ENCODE peak calls at places on chromosomes 11 and 22, in nine cellular contexts. D is SK-N-SH, J is HFF-Myc, H is hepatocyte, Z is GM20000, A is GM13976, C is fibroblast of lung, T is heart right ventricle, R is gastrocnemius medialis. Y is an unnamed sample.

GRCh38 chr22:24503851-24504170 is 8.7 kb downstream of the UPB1 start:
- DNase-seq in A (no peak), Z (no peak), J (no peak), T (no peak), C (no peak), R (no peak), H (no peak), D (no peak), Y (peak)

GRCh38 chr11:75760710-75761493 is 7.7 kb upstream of the DGAT2 start:
- DNase-seq in H (no peak), C (peak), A (no peak), D (no peak), R (no peak), Z (no peak), J (no peak), T (no peak), Y (no peak)

GRCh38 chr11:35602160-35602793 is 16.0 kb upstream of the FJX1 start:
- DNase-seq in T (no peak), R (no peak), H (peak), A (no peak), C (no peak), J (no peak), D (no peak), Z (no peak), Y (no peak)

GRCh38 chr22:44406581-44407403 is 91.2 kb downstream of the RTL6 start:
- DNase-seq in R (no peak), T (no peak), J (no peak), A (no peak), Z (no peak), D (no peak), H (peak), C (peak), Y (peak)

GRCh38 chr22:27597703-27598444 is 203.7 kb downstream of the MN1 start:
- DNase-seq in R (no peak), D (no peak), T (no peak), H (no peak), J (no peak), C (no peak), A (no peak), Z (no peak), Y (no peak)

GRCh38 chr11:104653011-104653806 is 245.1 kb downstream of the CASP12 start:
- DNase-seq in A (no peak), T (no peak), R (no peak), D (peak), H (no peak), Z (no peak), C (peak), J (no peak), Y (no peak)

GRCh38 chr11:44779736-44780520 is 53.2 kb downstream of the TSPAN18 start:
- DNase-seq in A (no peak), J (no peak), Z (no peak), T (no peak), C (no peak), R (no peak), D (no peak), H (no peak), Y (no peak)

GRCh38 chr11:14826580-14826979 is 65.5 kb downstream of the CYP2R1 start:
- DNase-seq in R (no peak), Z (no peak), D (no peak), H (no peak), C (no peak), T (no peak), A (no peak), J (no peak), Y (no peak)

GRCh38 chr22:22855617-22856308 is 31.9 kb upstream of the IGLL5 start:
- DNase-seq in A (peak), Z (peak), R (no peak), C (no peak), J (no peak), T (no peak), D (peak), H (peak), Y (no peak)

GRCh38 chr22:38824587-38824986 is 19.2 kb downstream of the NPTXR start:
- DNase-seq in A (peak), J (peak), D (no peak), H (peak), C (peak), Z (peak), T (peak), R (no peak), Y (peak)

GRCh38 chr11:44277097-44278090 is 32.5 kb downstream of the ALX4 start:
- DNase-seq in A (no peak), H (no peak), R (no peak), T (no peak), Z (no peak), J (no peak), C (no peak), D (no peak), Y (peak)

GRCh38 chr11:66891849-66892660 is 35.2 kb downstream of the LRFN4 start:
- DNase-seq in A (peak), Z (peak), J (peak), R (peak), D (no peak), H (peak), T (no peak), C (peak), Y (no peak)

GRCh38 chr22:23272371-23272770 is 92.1 kb downstream of the BCR start:
- DNase-seq in Z (no peak), A (no peak), J (no peak), R (no peak), H (no peak), D (no peak), T (no peak), C (no peak), Y (no peak)

GRCh38 chr11:11842426-11843008 is 745 bp downstream of the USP47 start:
- DNase-seq in C (peak), H (peak), A (peak), R (peak), D (peak), J (peak), T (peak), Z (peak), Y (no peak)

GRCh38 chr11:44954051-44954906 is 3.6 kb upstream of the TP53I11 start:
- DNase-seq in T (no peak), D (no peak), R (no peak), A (no peak), C (no peak), H (no peak), Z (no peak), J (no peak), Y (no peak)

GRCh38 chr11:121391914-121392313 is 60.2 kb upstream of the SORL1 start:
- DNase-seq in C (no peak), T (no peak), R (no peak), H (peak), J (no peak), A (no peak), D (no peak), Z (no peak), Y (no peak)

GRCh38 chr11:48272551-48273080 is 9.0 kb downstream of the OR4X1 start:
- DNase-seq in A (no peak), R (no peak), D (no peak), T (no peak), H (no peak), J (no peak), Z (no peak), C (no peak), Y (no peak)

GRCh38 chr11:75328426-75329277 is 22.8 kb downstream of the ARRB1 start:
- DNase-seq in D (peak), A (peak), C (peak), J (peak), H (peak), T (peak), R (no peak), Z (no peak), Y (peak)

GRCh38 chr11:30666817-30667216 is 80.7 kb upstream of the MPPED2 start:
- DNase-seq in R (no peak), A (peak), D (no peak), J (no peak), T (no peak), C (no peak), Z (peak), H (no peak), Y (no peak)

GRCh38 chr22:50059185-50059880 is 1.2 kb upstream of the TTLL8 start:
- DNase-seq in C (no peak), J (no peak), Z (peak), H (peak), A (no peak), R (no peak), T (no peak), D (peak), Y (no peak)

GRCh38 chr22:50059881-50060262 is 1.8 kb upstream of the TTLL8 start:
- DNase-seq in R (no peak), Z (no peak), C (no peak), T (no peak), H (no peak), A (no peak), J (no peak), D (no peak), Y (no peak)

GRCh38 chr22:50061824-50062355 is 3.8 kb upstream of the TTLL8 start:
- DNase-seq in C (no peak), T (no peak), Z (no peak), R (no peak), A (no peak), J (no peak), H (no peak), D (no peak), Y (peak)

GRCh38 chr22:50061141-50061823 is 3.2 kb upstream of the TTLL8 start:
- DNase-seq in H (no peak), A (no peak), C (no peak), Z (no peak), T (no peak), R (no peak), D (no peak), J (no peak), Y (no peak)

DNA sequence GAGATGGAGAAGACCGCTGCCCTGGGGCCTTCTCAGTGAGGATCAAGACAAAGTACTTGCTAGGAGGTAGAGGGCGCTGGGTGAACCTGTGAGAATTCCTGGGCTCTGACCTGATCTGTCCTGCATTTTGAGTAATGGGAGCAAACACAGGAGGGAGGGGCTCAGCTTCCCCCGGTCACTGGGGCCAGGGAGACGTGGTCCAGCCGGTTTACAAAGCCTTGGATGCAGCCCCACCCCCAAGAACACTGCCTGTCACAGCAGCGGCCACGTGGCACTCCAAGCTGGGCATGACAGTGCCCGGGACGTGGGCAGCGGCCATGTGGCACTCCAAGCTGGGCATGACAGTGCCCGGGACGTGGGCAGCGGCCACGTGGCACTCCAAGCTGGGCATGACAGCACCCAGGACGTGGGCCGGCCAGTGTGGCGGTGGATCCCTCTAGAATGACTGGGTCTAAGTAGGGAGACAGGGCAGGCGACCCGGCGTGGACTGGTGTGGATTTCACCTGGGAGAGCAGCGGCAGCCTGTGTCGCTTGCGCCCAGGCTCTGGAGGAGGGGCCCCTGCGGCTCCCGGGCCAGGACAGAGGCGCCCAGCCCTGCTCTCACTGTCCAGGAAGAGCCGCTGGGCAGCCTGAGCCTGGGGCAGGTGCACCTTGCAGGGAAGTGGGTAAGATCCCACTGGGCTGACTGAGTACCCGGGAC is 2.5 kb upstream of the TTLL8 start:
- DNase-seq in A (no peak), Z (no peak), J (no peak), T (no peak), D (no peak), R (no peak), C (no peak), H (no peak), Y (no peak)
- TF ChIP-seq CTCF in A (no peak), Z (no peak), J (no peak), T (no peak), D (no peak), R (no peak), C (no peak), H (no peak), Y (no peak)

GRCh38 chr22:49004484-49005399 is 822.9 kb downstream of the BRD1 start:
- DNase-seq in D (no peak), C (no peak), R (no peak), A (no peak), H (no peak), J (no peak), Z (no peak), T (no peak), Y (peak)
- TF ChIP-seq CTCF in D (no peak), C (no peak), R (no peak), A (no peak), H (no peak), J (no peak), Z (no peak), T (no peak), Y (no peak)

GRCh38 chr11:110447897-110448522 is 18.3 kb downstream of the FDX1 start:
- DNase-seq in T (no peak), Z (no peak), D (no peak), R (no peak), A (peak), H (no peak), C (no peak), J (no peak), Y (no peak)
- TF ChIP-seq CTCF in T (no peak), Z (peak), D (peak), R (peak), A (peak), H (peak), C (no peak), J (peak), Y (peak)

GRCh38 chr11:116715383-116715782 is 57.4 kb downstream of the BUD13 start:
- DNase-seq in Z (no peak), R (no peak), D (no peak), H (no peak), C (no peak), T (no peak), J (no peak), A (no peak), Y (no peak)
- TF ChIP-seq CTCF in Z (no peak), R (no peak), D (no peak), H (no peak), C (no peak), T (no peak), J (peak), A (no peak), Y (no peak)

DNA sequence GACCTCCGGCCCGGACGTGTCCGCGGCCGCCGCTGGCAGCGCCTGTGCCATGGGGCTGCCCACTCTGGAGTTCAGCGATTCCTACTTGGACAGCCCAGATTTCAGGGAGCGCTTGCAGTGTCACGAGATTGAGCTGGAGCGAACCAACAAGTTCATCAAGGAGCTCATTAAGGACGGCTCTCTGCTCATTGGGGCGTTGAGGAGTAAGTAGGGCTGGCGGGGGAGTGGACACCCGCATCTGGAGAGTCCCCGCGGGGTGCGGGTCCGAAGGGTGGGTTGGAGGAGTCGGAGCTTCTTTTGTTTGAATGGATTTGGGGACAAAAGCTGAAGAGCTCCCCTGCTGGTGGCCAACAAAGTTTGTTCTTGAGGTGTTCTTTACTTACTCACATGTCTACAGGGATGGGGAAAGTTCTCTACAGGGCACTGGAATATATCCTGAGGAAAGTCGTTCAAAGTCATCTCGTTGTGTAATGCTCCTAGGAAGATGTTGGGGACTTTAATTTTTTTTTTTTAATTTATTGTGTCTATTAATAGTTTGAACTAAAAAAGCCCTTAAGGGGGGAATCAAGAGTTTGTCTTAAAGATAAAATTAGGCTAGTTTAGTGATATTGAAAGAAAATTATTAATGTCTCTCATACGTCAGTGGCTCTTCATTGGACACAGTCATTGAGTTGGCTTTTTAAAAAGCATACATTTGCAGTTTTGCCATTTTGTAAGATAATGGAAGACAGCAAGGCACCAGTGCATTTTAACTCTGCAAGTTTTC is 725 bp downstream of the ARHGAP42 start:
- DNase-seq in R (peak), H (peak), Z (peak), C (peak), D (peak), T (peak), A (peak), J (peak), Y (no peak)
- TF ChIP-seq CTCF in R (peak), H (peak), Z (peak), C (peak), D (peak), T (peak), A (peak), J (peak), Y (peak)

DNA sequence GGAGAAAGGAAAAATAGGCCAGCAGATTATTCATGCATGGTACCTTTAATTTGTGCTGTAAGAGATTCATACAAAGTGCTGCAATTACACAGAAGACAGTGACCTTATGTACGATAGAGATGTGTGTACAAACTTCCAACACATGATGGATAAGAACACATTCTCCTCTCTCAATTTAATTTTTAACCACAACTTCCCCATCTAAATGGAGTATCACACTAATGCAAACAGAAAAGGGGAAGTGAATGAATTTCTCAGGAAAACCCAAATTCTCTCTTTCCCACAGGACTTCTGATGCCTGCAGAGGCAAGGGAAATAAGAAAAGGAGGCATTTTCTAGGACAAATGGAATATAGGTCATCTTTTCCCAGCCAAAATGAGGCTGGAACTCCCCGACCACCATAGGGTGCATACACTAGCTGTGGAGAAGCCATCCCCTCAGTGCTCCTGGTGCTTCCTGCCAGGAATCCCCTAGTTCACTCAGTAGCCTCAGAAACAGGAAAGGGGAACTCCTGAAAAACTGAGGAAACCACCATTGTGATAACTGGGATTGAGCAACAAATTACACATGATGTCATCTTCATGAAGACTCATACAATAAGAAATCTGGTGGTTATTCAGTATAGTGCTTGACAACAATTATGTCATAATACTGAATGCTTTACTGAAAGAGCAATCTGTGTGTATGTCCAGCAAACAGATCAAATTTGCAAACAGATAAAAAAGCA is 22.4 kb downstream of the MMP10 start:
- DNase-seq in A (no peak), H (no peak), R (no peak), D (no peak), T (no peak), Z (no peak), C (peak), J (no peak), Y (no peak)
- TF ChIP-seq CTCF in A (no peak), H (no peak), R (no peak), D (no peak), T (no peak), Z (no peak), C (no peak), J (no peak), Y (no peak)